ENCODE peak calls at places on chromosomes 6 and 20, in four cellular contexts. B, J, R and P are unnamed samples.

GRCh38 chr6:85680388-85680787 is 37.7 kb upstream of the SYNCRIP start:
- DNase-seq in B (no peak), J (no peak), R (no peak), P (no peak)

GRCh38 chr6:116369540-116370327 is 1.0 kb upstream of the DSE start:
- DNase-seq in B (no peak), J (no peak), R (no peak), P (no peak)

GRCh38 chr6:142167071-142167470 is 20.0 kb downstream of the VTA1 start:
- DNase-seq in B (no peak), J (no peak), R (no peak), P (no peak)

GRCh38 chr20:33846291-33846916 is 35.3 kb downstream of the CHMP4B start:
- DNase-seq in B (no peak), J (no peak), R (no peak), P (no peak)

GRCh38 chr6:142774292-142774691 is 170.7 kb downstream of the HIVEP2 start:
- DNase-seq in B (no peak), J (no peak), R (no peak), P (no peak)

GRCh38 chr6:98944598-98945011 is 3.1 kb downstream of the FBXL4 start:
- DNase-seq in B (peak), J (peak), R (no peak), P (peak)

GRCh38 chr6:5771759-5772158 is 235.0 kb downstream of the NRN1 start:
- DNase-seq in B (no peak), J (no peak), R (no peak), P (no peak)

GRCh38 chr20:52959125-52959524 is 13.0 kb upstream of the TSHZ2 start:
- DNase-seq in B (peak), J (no peak), R (no peak), P (peak)

GRCh38 chr20:2283706-2284423 is 11.9 kb upstream of the TGM3 start:
- DNase-seq in B (peak), J (peak), R (peak), P (no peak)

GRCh38 chr6:11899645-11900044 is 112.5 kb upstream of the HIVEP1 start:
- DNase-seq in B (no peak), J (no peak), R (no peak), P (no peak)

GRCh38 chr20:19824861-19825260 is 66.8 kb downstream of the RIN2 start:
- DNase-seq in B (no peak), J (no peak), R (no peak), P (no peak)

GRCh38 chr6:161000632-161001031 is 9.1 kb downstream of the MAP3K4 start:
- DNase-seq in B (no peak), J (no peak), R (no peak), P (no peak)

GRCh38 chr6:36875250-36875633 is 639 bp upstream of the PPIL1 start:
- DNase-seq in B (peak), J (no peak), R (no peak), P (no peak)

GRCh38 chr20:20021835-20022234 is 4.7 kb downstream of the NAA20 start:
- DNase-seq in B (no peak), J (no peak), R (no peak), P (no peak)

GRCh38 chr20:48619126-48620101 is 208.4 kb downstream of the PREX1 start:
- DNase-seq in B (no peak), J (peak), R (no peak), P (no peak)

GRCh38 chr6:30843611-30843998 is 40.7 kb upstream of the DDR1 start:
- DNase-seq in B (no peak), J (no peak), R (no peak), P (no peak)

GRCh38 chr6:108896111-108896661 is 48.0 kb downstream of the ARMC2 start:
- DNase-seq in B (no peak), J (peak), R (no peak), P (no peak)

GRCh38 chr20:16111853-16112412 is 461.3 kb downstream of the KIF16B start:
- DNase-seq in B (no peak), J (no peak), R (no peak), P (no peak)

GRCh38 chr20:46746972-46747371 is 37.5 kb downstream of the SLC2A10 start:
- DNase-seq in B (no peak), J (peak), R (no peak), P (no peak)

GRCh38 chr6:112037783-112038216 is 16.1 kb upstream of the CCN6 start:
- DNase-seq in B (no peak), J (peak), R (no peak), P (no peak)

GRCh38 chr6:20582586-20583446 is 48.6 kb downstream of the CDKAL1 start:
- DNase-seq in B (no peak), J (no peak), R (no peak), P (no peak)

GRCh38 chr20:50283922-50284810 is 93.5 kb downstream of the CEBPB start:
- DNase-seq in B (no peak), J (peak), R (no peak), P (peak)

GRCh38 chr6:88089708-88090107 is 42.1 kb downstream of the SPACA1 start:
- DNase-seq in B (no peak), J (no peak), R (no peak), P (no peak)

GRCh38 chr6:93418448-93419303 is 683 bp downstream of the EPHA7 start:
- DNase-seq in B (peak), J (no peak), R (no peak), P (no peak)

GRCh38 chr20:17852323-17852722 is 116.3 kb downstream of the SNX5 start:
- DNase-seq in B (peak), J (no peak), R (no peak), P (no peak)

GRCh38 chr6:68747110-68747509 is 112.0 kb downstream of the ADGRB3 start:
- DNase-seq in B (no peak), J (no peak), R (no peak), P (no peak)

GRCh38 chr20:48690888-48691287 is 136.9 kb downstream of the PREX1 start:
- DNase-seq in B (no peak), J (no peak), R (no peak), P (no peak)

GRCh38 chr6:158500016-158500735 is 59.7 kb upstream of the TMEM181 start:
- DNase-seq in B (no peak), J (peak), R (peak), P (no peak)

GRCh38 chr6:154791561-154792317 is 58.5 kb downstream of the SCAF8 start:
- DNase-seq in B (no peak), J (peak), R (no peak), P (no peak)

GRCh38 chr6:26659042-26659359 is 545 bp downstream of the ZNF322 start:
- DNase-seq in B (no peak), J (peak), R (no peak), P (no peak)

GRCh38 chr20:49571553-49571835 is 3.6 kb upstream of the PTGIS start:
- DNase-seq in B (no peak), J (no peak), R (no peak), P (no peak)

GRCh38 chr6:43990627-43991619 is 136.3 kb downstream of the MRPL14 start:
- DNase-seq in B (peak), J (no peak), R (no peak), P (peak)

GRCh38 chr6:43992126-43992663 is 135.1 kb downstream of the MRPL14 start:
- DNase-seq in B (no peak), J (no peak), R (no peak), P (no peak)

GRCh38 chr6:43989556-43990248 is 137.6 kb downstream of the MRPL14 start:
- DNase-seq in B (no peak), J (no peak), R (no peak), P (no peak)

GRCh38 chr6:43988801-43989200 is 138.5 kb downstream of the MRPL14 start:
- DNase-seq in B (no peak), J (no peak), R (no peak), P (no peak)

GRCh38 chr6:43990275-43990626 is 137.0 kb downstream of the MRPL14 start:
- DNase-seq in B (no peak), J (no peak), R (no peak), P (no peak)
- H3K4me3 ChIP-seq in B (no peak), J (no peak), R (no peak), P (peak)

DNA sequence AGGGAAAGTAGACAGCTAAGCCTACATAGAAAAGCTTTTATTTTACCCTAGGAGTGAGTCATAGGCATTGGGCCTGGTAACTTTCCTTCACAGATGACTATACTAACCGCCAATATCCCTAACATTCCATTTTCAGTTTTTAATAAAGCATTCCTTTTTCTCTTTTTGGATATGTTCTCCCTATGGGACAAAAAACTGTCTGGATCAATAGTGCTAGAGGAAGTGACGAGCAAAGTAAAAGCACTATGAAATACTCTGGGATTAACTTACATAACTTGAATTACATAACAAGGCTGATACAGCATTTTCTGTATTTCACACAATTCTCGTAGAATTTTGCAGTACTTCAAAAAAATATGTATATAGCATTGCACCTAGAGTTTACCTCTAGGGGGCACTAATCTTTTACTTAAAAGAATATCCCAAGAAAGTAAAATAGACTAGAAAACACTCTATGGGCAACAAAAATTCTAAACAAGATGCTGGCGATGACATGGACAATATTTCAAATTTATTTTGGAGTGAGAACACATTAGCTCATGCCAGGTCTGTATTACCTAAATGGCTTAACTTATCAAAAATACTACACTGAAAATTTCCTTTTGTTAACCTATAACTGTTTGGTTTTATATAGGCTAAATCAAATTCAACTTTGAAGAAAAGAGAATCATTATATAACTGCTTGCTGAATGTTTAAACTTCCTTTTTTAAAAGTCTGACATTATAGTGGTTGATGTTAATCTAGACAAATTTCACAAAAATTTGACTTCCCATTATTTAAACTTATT is 66.3 kb upstream of the DST start:
- DNase-seq in B (peak), J (peak), R (no peak), P (peak)
- H3K4me3 ChIP-seq in B (no peak), J (peak), R (no peak), P (no peak)

DNA sequence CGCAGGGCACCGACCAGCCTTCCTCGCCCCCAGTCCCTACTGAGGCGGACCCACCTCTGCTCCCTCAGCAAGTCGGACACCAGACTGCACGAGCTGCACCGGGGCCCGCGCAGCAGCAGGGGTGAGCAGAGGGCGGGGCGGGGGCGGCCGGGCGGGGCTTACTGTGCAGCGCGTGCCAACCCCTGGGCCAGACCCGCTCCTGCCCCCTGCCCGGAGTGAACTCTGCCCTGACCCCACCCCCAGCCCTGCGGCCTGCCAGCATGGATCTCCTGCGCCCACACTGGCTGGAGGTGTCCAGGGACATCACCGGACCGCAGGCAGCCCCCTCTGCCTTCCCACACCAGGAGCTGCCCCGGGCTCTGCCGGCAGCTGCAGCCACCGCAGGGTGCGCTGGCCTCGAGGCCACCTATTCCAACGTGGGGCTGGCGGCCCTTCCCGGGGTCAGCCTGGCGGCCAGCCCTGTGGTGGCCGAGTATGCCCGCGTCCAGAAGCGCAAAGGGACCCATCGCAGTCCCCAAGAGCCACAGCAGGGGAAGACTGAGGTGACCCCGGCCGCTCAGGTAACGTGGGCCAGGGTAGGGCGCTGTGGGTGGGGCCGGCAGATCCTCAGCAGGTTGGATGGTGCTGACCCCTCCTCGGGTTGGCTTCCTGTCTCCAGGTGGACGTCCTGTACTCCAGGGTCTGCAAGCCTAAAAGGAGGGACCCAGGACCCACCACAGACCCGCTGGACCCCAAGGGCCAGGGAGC is 1.5 kb upstream of the SLC2A4RG start:
- DNase-seq in B (peak), J (no peak), R (no peak), P (peak)
- H3K4me3 ChIP-seq in B (peak), J (peak), R (no peak), P (peak)

GRCh38 chr6:1952726-1953360 is 292.6 kb downstream of the GMDS start:
- DNase-seq in B (no peak), J (peak), R (no peak), P (no peak)
- H3K4me3 ChIP-seq in B (no peak), J (no peak), R (no peak), P (no peak)

GRCh38 chr20:24488064-24488799 is 18.8 kb downstream of the SYNDIG1 start:
- DNase-seq in B (no peak), J (peak), R (no peak), P (no peak)

GRCh38 chr20:24489631-24490260 is 20.3 kb downstream of the SYNDIG1 start:
- DNase-seq in B (no peak), J (no peak), R (no peak), P (no peak)

GRCh38 chr20:24489193-24489592 is 19.8 kb downstream of the SYNDIG1 start:
- DNase-seq in B (no peak), J (no peak), R (no peak), P (no peak)

GRCh38 chr20:24487648-24488047 is 18.2 kb downstream of the SYNDIG1 start:
- DNase-seq in B (no peak), J (no peak), R (no peak), P (no peak)

GRCh38 chr20:24488800-24489175 is 19.4 kb downstream of the SYNDIG1 start:
- DNase-seq in B (no peak), J (no peak), R (no peak), P (no peak)
- H3K4me3 ChIP-seq in B (no peak), J (no peak), R (no peak), P (no peak)